ENCODE peak calls at places on chromosome 10, in eight cellular contexts. X, J, H, I, R, G, Z and Q are unnamed samples.

GRCh38 chr10:15325243-15326002 is 45.7 kb downstream of the FAM171A1 start:
- DNase-seq in X (no peak), Z (no peak), J (no peak), H (no peak), I (no peak), R (no peak), G (peak), Q (no peak)

GRCh38 chr10:34696423-34696822 is 118.7 kb downstream of the PARD3 start:
- DNase-seq in H (no peak), R (no peak), X (no peak), G (peak), I (no peak), Z (no peak), J (no peak), Q (no peak)

GRCh38 chr10:49177391-49178355 is 10.5 kb downstream of the TMEM273 start:
- DNase-seq in G (peak), J (peak), H (peak), Z (no peak), I (no peak), R (peak), X (no peak), Q (peak)

GRCh38 chr10:102246261-102246660 is 929 bp downstream of the GBF1 start:
- DNase-seq in H (no peak), I (no peak), Z (no peak), R (no peak), X (no peak), G (no peak), J (no peak), Q (no peak)

GRCh38 chr10:105597297-105597696 is 956.2 kb downstream of the SORCS3 start:
- DNase-seq in R (no peak), I (no peak), G (no peak), X (no peak), J (no peak), Z (no peak), H (no peak), Q (no peak)

GRCh38 chr10:54703086-54703485 is 97.9 kb downstream of the PCDH15 start:
- DNase-seq in H (no peak), I (no peak), G (no peak), J (no peak), R (no peak), X (no peak), Z (no peak), Q (no peak)

GRCh38 chr10:17682236-17682946 is 38.4 kb downstream of the STAM start:
- DNase-seq in I (no peak), Z (no peak), J (no peak), R (no peak), G (no peak), H (no peak), X (peak), Q (no peak)

GRCh38 chr10:5665380-5666323 is 743 bp downstream of the ASB13 start:
- DNase-seq in X (no peak), I (no peak), H (no peak), Z (no peak), J (peak), R (peak), G (no peak), Q (peak)

GRCh38 chr10:30384791-30385201 is 35.7 kb upstream of the MTPAP start:
- DNase-seq in H (no peak), Z (peak), J (no peak), G (peak), I (no peak), R (no peak), X (peak), Q (peak)

GRCh38 chr10:124172241-124172661 is 78.9 kb upstream of the CHST15 start:
- DNase-seq in I (no peak), R (no peak), J (no peak), H (no peak), G (no peak), X (peak), Z (no peak), Q (no peak)

GRCh38 chr10:61487506-61487905 is 34.3 kb upstream of the TMEM26 start:
- DNase-seq in R (no peak), I (no peak), J (no peak), X (no peak), H (peak), Z (no peak), G (no peak), Q (no peak)

GRCh38 chr10:59781511-59781910 is 28.3 kb upstream of the MRLN start:
- DNase-seq in H (no peak), R (no peak), X (no peak), Z (no peak), J (no peak), I (no peak), G (no peak), Q (no peak)

GRCh38 chr10:26227786-26228185 is 11.2 kb downstream of the GAD2 start:
- DNase-seq in I (no peak), X (no peak), G (no peak), R (no peak), H (no peak), Z (no peak), J (no peak), Q (no peak)

GRCh38 chr10:22712959-22713852 is 1.2 kb downstream of the PIP4K2A start:
- DNase-seq in H (no peak), X (peak), Z (peak), G (peak), I (peak), R (peak), J (peak), Q (peak)

GRCh38 chr10:133009218-133009954 is 67.0 kb upstream of the CFAP46 start:
- DNase-seq in R (no peak), J (no peak), Z (no peak), X (no peak), H (no peak), G (no peak), I (no peak), Q (peak)

GRCh38 chr10:95976295-95977229 is 66.8 kb upstream of the CCNJ start:
- DNase-seq in G (no peak), J (no peak), X (no peak), I (no peak), H (no peak), Z (no peak), R (no peak), Q (peak)

GRCh38 chr10:133161486-133162051 is 1.6 kb downstream of the KNDC1 start:
- DNase-seq in Z (no peak), H (no peak), G (no peak), J (no peak), X (no peak), I (no peak), R (no peak), Q (no peak)

GRCh38 chr10:81021428-81022129 is 483.9 kb downstream of the SH2D4B start:
- DNase-seq in G (no peak), H (no peak), I (no peak), X (no peak), Z (no peak), R (no peak), J (no peak), Q (no peak)

GRCh38 chr10:132389631-132390454 is 7.2 kb upstream of the PWWP2B start:
- DNase-seq in G (no peak), J (no peak), H (no peak), I (no peak), R (no peak), X (no peak), Z (no peak), Q (no peak)

GRCh38 chr10:129755075-129756020 is 208.7 kb downstream of the EBF3 start:
- DNase-seq in J (no peak), H (no peak), G (no peak), Z (no peak), I (no peak), X (no peak), R (no peak), Q (no peak)

GRCh38 chr10:37754538-37755323 is 102.7 kb downstream of the ZNF248 start:
- DNase-seq in Z (no peak), I (no peak), H (no peak), G (peak), J (no peak), R (no peak), X (peak), Q (peak)

GRCh38 chr10:103111031-103111917 is 81.8 kb downstream of the NT5C2 start:
- DNase-seq in R (no peak), H (peak), G (no peak), Z (no peak), J (no peak), X (no peak), I (no peak), Q (no peak)

GRCh38 chr10:69571618-69572158 is 1.5 kb downstream of the NEUROG3 start:
- DNase-seq in R (no peak), Z (no peak), G (no peak), J (no peak), X (peak), I (no peak), H (no peak), Q (no peak)

GRCh38 chr10:49134327-49134726 is 506 bp upstream of the FAM170B start:
- DNase-seq in X (no peak), R (no peak), G (no peak), J (no peak), I (no peak), Z (no peak), H (no peak), Q (no peak)